ENCODE peak calls at places on chromosomes 4 and X, in nine cellular contexts. Y is endodermal cell, Q is GM23338, S is esophagus squamous epithelium, M is SJSA1, N is right atrium auricular region, P is endothelial cell of umbilical vein, B is heart left ventricle, W is HAP-1. V is an unnamed sample. For H3K4me1, the result is how much of the 10 kb centered on the place peaks cover.

GRCh38 chr4:6560416-6561172 is 14.4 kb upstream of the MAN2B2 start:
- DNase-seq in B (no peak), W (no peak), Y (no peak), S (no peak), Q (no peak), P (no peak), N (no peak), M (no peak), V (no peak)

GRCh38 chrX:40083120-40083978 is 14.4 kb downstream of the BCOR start:
- DNase-seq in M (no peak), Y (peak), B (no peak), W (peak), N (no peak), Q (peak), S (no peak), P (no peak), V (no peak)

GRCh38 chr4:173397604-173398003 is 1.3 kb downstream of the SCRG1 start:
- DNase-seq in M (no peak), S (no peak), N (no peak), Y (no peak), W (no peak), Q (no peak), P (no peak), B (no peak), V (no peak)

GRCh38 chrX:40154853-40155616 is 57.3 kb upstream of the BCOR start:
- DNase-seq in W (peak), B (peak), N (peak), S (no peak), Y (peak), M (peak), Q (peak), P (peak), V (no peak)

GRCh38 chr4:134201216-134202098 is at the start of gene PABPC4L:
- DNase-seq in B (peak), Q (peak), P (peak), N (peak), W (peak), Y (peak), M (no peak), S (no peak), V (no peak)

GRCh38 chrX:25941559-25942250 is 196.4 kb upstream of the MAGEB18 start:
- DNase-seq in P (peak), Y (no peak), N (no peak), W (no peak), M (no peak), B (no peak), S (no peak), Q (no peak), V (no peak)

GRCh38 chrX:123736333-123736921 is 3.6 kb upstream of the THOC2 start:
- DNase-seq in Y (no peak), M (no peak), W (no peak), Q (no peak), S (no peak), P (no peak), B (no peak), N (no peak), V (no peak)

GRCh38 chr4:140251566-140251965 is 97.6 kb upstream of the MAML3 start:
- DNase-seq in Y (no peak), Q (no peak), B (no peak), W (no peak), M (no peak), P (no peak), S (no peak), N (no peak), V (no peak)

GRCh38 chrX:46573331-46573895 is at the start of gene CHST7:
- DNase-seq in Y (peak), B (peak), S (no peak), Q (peak), N (peak), P (peak), W (peak), M (peak), V (peak)

GRCh38 chr4:111641813-111642579 is 503.3 kb upstream of the FAM241A start:
- DNase-seq in Y (peak), S (no peak), W (peak), P (peak), M (peak), Q (peak), B (peak), N (peak), V (no peak)

DNA sequence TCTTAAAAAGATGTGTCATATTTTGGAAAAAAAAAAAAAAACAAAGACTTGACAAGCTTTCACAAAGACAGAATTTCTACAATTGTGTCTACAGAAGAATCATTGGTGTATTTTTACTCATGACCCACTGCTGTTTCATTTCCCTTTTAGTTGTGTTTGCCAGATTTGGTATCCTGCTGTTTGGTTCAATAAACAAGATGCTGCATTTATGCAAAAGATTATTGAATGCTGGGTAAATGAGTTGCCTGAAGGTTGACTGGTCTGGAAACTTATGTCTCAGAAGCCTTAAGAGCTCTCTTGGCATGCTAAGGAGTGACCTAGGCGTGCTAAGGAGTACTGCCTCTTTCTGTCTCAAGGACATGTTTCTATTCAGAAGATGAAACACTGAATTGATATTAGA is 64.9 kb upstream of the NPY2R start:
- DNase-seq in P (no peak), N (no peak), B (no peak), Q (no peak), Y (no peak), M (no peak), S (no peak), W (no peak), V (no peak)
- H3K4me1 ChIP-seq in P (under half), N (under half), B (under half), Q (under half), Y (under half), M (under half), S (under half), W (under half), V (under half)

GRCh38 chr4:36323801-36324419 is 42.5 kb downstream of the DTHD1 start:
- DNase-seq in S (no peak), N (no peak), B (no peak), Y (no peak), Q (no peak), M (no peak), W (no peak), P (no peak), V (no peak)

GRCh38 chr4:36325916-36326315 is 44.5 kb downstream of the DTHD1 start:
- DNase-seq in B (no peak), M (no peak), P (no peak), S (no peak), W (no peak), N (no peak), Q (no peak), Y (no peak), V (no peak)

GRCh38 chr4:36324808-36325207 is 43.4 kb downstream of the DTHD1 start:
- DNase-seq in B (no peak), P (no peak), Y (no peak), W (no peak), M (no peak), Q (no peak), N (no peak), S (no peak), V (no peak)

GRCh38 chr4:36326610-36327009 is 45.2 kb downstream of the DTHD1 start:
- DNase-seq in Q (no peak), B (no peak), N (no peak), Y (no peak), W (no peak), P (no peak), S (no peak), M (no peak), V (no peak)

DNA sequence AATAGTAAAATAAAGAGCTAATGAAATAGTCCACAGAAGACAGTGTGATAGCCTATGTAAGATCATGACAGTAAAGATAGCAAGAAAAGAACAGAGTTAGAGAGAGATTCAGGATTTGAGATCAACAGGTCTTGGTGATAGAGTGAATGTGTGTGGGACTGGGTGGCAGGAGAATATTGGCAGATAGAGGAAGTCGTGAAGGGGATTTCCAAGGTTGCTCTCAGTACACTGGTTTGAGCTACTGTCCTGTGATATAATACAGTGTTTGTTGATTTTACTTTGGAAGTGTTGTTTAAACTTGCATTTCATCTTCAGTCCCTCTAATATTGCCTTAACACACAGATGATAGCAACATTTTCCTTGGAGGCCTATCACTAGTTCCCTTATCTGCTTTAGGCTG is 44.1 kb downstream of the DTHD1 start:
- DNase-seq in M (no peak), N (no peak), P (no peak), S (no peak), Q (no peak), W (no peak), B (no peak), Y (no peak), V (no peak)
- H3K4me1 ChIP-seq in M (under half), N (under half), P (under half), S (under half), Q (under half), W (under half), B (under half), Y (under half), V (under half)

GRCh38 chr4:38660838-38661237 is 3.2 kb upstream of the KLF3 start:
- DNase-seq in M (no peak), N (no peak), S (no peak), Y (no peak), B (no peak), W (no peak), Q (no peak), P (no peak), V (no peak)

GRCh38 chr4:38661371-38661770 is 2.6 kb upstream of the KLF3 start:
- DNase-seq in B (no peak), M (no peak), S (no peak), Y (peak), W (no peak), P (no peak), Q (no peak), N (no peak), V (no peak)

GRCh38 chr4:38663021-38663800 is 788 bp upstream of the KLF3 start:
- DNase-seq in P (peak), M (no peak), B (no peak), W (no peak), S (peak), N (no peak), Y (peak), Q (peak), V (peak)

GRCh38 chr4:38656111-38656510 is 7.9 kb upstream of the KLF3 start:
- DNase-seq in Y (peak), B (no peak), S (no peak), Q (no peak), W (no peak), M (no peak), N (no peak), P (no peak), V (no peak)

DNA sequence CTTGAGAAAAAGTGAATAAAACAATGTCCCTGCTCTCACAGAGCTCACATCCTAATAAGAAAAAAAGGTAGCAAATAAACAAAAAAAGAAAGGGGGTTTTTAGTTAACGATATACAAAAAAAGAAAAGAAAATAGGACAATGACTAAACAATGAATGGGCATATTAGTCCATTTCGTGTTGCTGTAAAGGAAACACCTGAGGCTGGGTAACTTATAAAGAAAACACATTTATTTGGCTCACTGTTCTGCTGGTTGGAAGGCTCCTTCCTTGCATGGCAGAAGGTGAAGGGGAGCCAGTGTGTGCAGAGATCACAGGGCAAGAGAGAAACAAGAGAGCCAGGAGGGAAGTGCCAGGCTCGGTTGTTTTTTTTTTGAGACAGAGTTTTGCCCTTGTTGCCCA is 4.7 kb upstream of the KLF3 start:
- DNase-seq in Q (no peak), P (peak), N (no peak), B (no peak), S (no peak), W (no peak), M (no peak), Y (no peak), V (no peak)
- H3K4me1 ChIP-seq in Q (under half), P (under half), N (under half), B (under half), S (under half), W (under half), M (under half), Y (under half), V (under half)

DNA sequence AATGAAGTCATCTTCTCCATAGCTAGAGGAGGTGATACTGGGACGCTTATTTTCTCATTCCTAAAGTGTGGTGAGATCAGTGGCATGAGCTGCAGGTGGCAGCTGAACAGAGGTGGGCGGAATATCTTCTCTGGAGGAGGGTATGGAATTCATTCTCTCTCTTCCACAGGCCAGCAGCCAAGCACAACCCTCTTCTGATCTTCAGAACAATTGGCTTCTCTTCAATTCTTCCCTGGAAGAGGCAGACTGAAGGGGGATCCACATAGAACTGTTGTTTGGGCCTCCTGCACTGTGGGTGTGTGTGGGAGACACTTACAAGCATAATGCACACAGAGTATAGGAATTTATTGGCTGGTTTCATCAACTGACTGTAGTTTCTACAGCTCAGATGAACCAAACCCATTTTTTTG is 180.4 kb upstream of the RASGEF1B start:
- DNase-seq in S (no peak), B (no peak), P (no peak), W (no peak), M (no peak), N (no peak), Y (no peak), Q (no peak), V (no peak)
- H3K4me1 ChIP-seq in S (under half), B (under half), P (under half), W (under half), M (under half), N (under half), Y (under half), Q (under half), V (under half)